ENCODE peak calls at places on chromosomes 7 and 10, in nine cellular contexts. J is neural progenitor cell; Q is ovary; E is CD8-positive, alpha-beta T cell; M is HepG2; P is CD8-positive, alpha-beta memory T cell; S is brain microvascular endothelial cell; O is tibial artery; V is upper lobe of left lung. Y is an unnamed sample. For H3K36me3, the result is how much of the 10 kb centered on the place peaks cover.

GRCh38 chr10:44391981-44392380 is 7.1 kb upstream of the CXCL12 start:
- DNase-seq in M (no peak), Q (no peak), V (no peak), S (no peak), P (no peak), O (no peak), J (no peak), E (no peak), Y (no peak)

GRCh38 chr7:98713411-98713810 is 96.3 kb downstream of the NPTX2 start:
- DNase-seq in O (no peak), M (no peak), E (no peak), S (no peak), P (no peak), Q (no peak), J (no peak), V (no peak), Y (no peak)

GRCh38 chr10:87752571-87752970 is 65.5 kb downstream of the ATAD1 start:
- DNase-seq in M (no peak), O (no peak), J (no peak), Q (no peak), P (no peak), E (no peak), S (no peak), V (no peak), Y (no peak)

GRCh38 chr7:103718482-103719415 is 270.7 kb downstream of the RELN start:
- DNase-seq in S (no peak), M (no peak), O (no peak), E (no peak), V (no peak), P (no peak), Q (no peak), J (no peak), Y (no peak)

GRCh38 chr10:101062231-101063161 is 707 bp downstream of the KAZALD1 start:
- DNase-seq in V (peak), S (no peak), J (peak), O (no peak), E (no peak), M (peak), P (peak), Q (peak), Y (peak)

GRCh38 chr7:142012825-142013506 is 17.3 kb downstream of the MGAM start:
- DNase-seq in S (peak), J (peak), O (no peak), M (no peak), V (no peak), E (no peak), Q (no peak), P (no peak), Y (no peak)

GRCh38 chr10:49619613-49620012 is 5.8 kb downstream of the CHAT start:
- DNase-seq in E (no peak), Q (no peak), S (no peak), M (no peak), P (no peak), O (no peak), J (peak), V (no peak), Y (no peak)

GRCh38 chr7:12814107-12814506 is 126.7 kb downstream of the ARL4A start:
- DNase-seq in Q (no peak), O (no peak), J (no peak), E (no peak), S (no peak), M (no peak), P (no peak), V (no peak), Y (no peak)

GRCh38 chr10:116521424-116522305 is 24.1 kb upstream of the PNLIP start:
- DNase-seq in J (peak), P (no peak), M (peak), E (no peak), S (peak), O (no peak), V (no peak), Q (no peak), Y (peak)

GRCh38 chr7:122965306-122965705 is 30.2 kb downstream of the TAS2R16 start:
- DNase-seq in E (no peak), Q (no peak), J (no peak), V (no peak), P (no peak), M (no peak), S (no peak), O (no peak), Y (no peak)

GRCh38 chr10:75613685-75614587 is 182.5 kb downstream of the LRMDA start:
- DNase-seq in Q (no peak), E (no peak), V (no peak), M (no peak), S (no peak), O (no peak), P (no peak), J (peak), Y (no peak)
- H3K4me3 ChIP-seq in Q (no peak), E (no peak), V (no peak), M (no peak), S (no peak), O (no peak), P (no peak), J (no peak), Y (no peak)

GRCh38 chr7:105610165-105610930 is 29.1 kb upstream of the EFCAB10 start:
- DNase-seq in M (no peak), O (no peak), P (no peak), Q (no peak), S (no peak), V (no peak), E (no peak), J (no peak), Y (no peak)

GRCh38 chr7:105612806-105613205 is 31.5 kb upstream of the EFCAB10 start:
- DNase-seq in E (no peak), S (no peak), J (no peak), O (no peak), V (no peak), P (no peak), Q (no peak), M (no peak), Y (no peak)

GRCh38 chr7:105614341-105614840 is 33.1 kb upstream of the EFCAB10 start:
- DNase-seq in V (no peak), E (no peak), O (no peak), S (no peak), P (no peak), Q (no peak), M (no peak), J (no peak), Y (no peak)

GRCh38 chr7:105613611-105614330 is 32.5 kb upstream of the EFCAB10 start:
- DNase-seq in P (no peak), O (no peak), E (no peak), V (no peak), S (no peak), Q (no peak), J (no peak), M (no peak), Y (no peak)

GRCh38 chr7:105611856-105612775 is 30.8 kb upstream of the EFCAB10 start:
- DNase-seq in S (peak), P (no peak), V (no peak), O (no peak), Q (no peak), E (no peak), M (no peak), J (no peak), Y (no peak)
- H3K27ac ChIP-seq in S (no peak), P (no peak), V (no peak), O (no peak), Q (no peak), E (no peak), M (no peak), J (no peak), Y (no peak)

DNA sequence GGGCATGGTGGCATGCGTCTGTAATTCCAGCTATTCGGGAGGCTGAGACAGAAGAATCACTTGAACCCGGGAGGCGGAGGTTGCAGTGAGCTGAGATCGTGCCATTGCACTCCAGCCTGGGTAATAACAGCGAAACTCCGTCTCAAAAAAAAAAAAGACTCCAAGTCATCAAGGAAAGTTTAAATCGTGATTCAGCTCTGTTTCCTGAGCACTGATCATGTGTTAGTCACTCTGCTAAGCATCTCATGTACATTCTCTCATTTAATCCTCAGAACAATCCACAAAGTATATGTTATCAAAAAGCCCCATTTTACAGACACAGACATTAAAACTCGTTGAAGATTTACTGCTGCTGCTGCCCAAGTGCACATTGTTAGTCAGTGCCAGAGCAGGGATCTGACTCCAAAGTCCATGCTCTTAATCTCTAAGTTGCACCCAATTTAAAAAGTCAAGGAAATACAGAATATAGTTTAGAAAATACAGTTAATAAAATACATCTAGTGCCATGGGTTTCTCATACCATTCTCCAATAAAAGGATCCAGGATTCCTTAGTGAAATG is 6.2 kb downstream of the PIK3AP1 start:
- DNase-seq in P (no peak), E (no peak), M (no peak), Q (no peak), V (no peak), S (no peak), O (no peak), J (no peak), Y (no peak)
- H3K36me3 ChIP-seq in P (under half), E (under half), M (under half), Q (under half), V (under half), S (under half), O (under half), J (under half), Y (under half)

GRCh38 chr10:92699193-92699517 is 9.4 kb downstream of the HHEX start:
- DNase-seq in P (no peak), O (no peak), J (no peak), S (no peak), M (no peak), E (no peak), V (no peak), Q (no peak), Y (no peak)
- H3K4me3 ChIP-seq in P (peak), O (peak), J (peak), S (peak), M (no peak), E (peak), V (peak), Q (peak), Y (peak)

DNA sequence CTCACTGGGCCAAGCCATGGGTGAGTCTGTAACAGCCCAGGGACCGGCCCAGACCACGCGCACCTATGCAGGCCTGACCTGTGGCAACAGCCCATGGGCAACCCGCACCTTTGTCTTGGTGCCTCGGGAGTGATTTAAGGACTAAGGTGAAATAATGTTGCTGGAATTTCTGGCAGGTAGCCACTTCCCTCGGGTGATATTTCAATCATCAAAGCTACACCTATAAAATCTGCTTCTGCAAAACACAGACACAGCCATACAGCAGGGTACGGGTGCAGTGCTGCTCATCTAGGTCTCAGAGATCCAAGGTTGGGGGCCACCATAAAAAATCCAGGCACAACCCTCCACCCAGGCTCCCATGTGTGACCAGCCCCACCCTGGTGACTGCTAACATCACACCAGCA is 44.4 kb downstream of the FGFR2 start:
- DNase-seq in P (no peak), O (no peak), Q (no peak), V (peak), M (no peak), S (no peak), E (no peak), J (no peak), Y (no peak)
- H3K27ac ChIP-seq in P (no peak), O (no peak), Q (no peak), V (peak), M (no peak), S (no peak), E (no peak), J (peak), Y (no peak)

DNA sequence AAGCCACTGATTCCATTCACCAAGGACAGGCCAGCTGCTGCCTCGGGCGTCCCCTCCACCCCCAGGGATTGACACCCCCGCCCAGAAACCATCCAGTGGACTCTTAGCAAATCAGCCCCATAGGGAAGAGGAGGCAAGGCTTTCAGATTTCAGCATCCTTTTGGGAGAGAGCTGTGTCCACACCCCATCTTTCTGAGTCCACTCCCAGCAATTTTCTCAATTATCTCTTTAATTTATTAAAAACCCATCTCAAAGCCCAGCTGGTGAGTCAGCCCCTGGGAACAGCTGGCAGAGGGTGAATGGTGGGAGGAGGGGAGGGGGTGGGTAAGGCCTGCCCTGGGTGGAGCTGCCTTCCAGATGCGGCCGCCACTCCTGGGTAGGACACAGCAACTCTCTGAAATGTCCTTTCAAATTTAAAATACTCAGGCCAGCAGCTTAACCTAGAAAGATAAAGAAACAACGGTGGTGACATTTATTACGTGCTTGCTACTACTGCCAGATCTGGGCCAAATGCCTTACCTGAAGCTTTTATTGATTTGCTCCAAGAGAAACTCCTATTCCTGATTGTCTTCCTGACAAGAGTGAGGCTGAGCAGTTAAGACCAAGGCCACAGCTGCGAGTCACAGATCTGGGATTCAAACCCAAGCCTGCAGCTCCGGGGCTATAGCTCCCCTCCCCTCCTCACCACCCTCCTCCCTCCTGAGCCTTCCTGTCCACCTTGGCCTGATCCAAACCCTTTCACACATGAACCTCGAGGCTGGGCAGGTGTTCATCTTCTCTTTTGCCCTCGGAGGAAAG is 120.4 kb downstream of the RGS10 start:
- DNase-seq in V (no peak), S (no peak), P (no peak), O (no peak), J (no peak), Q (peak), M (no peak), E (no peak), Y (no peak)
- H3K36me3 ChIP-seq in V (under half), S (under half), P (under half), O (under half), J (under half), Q (under half), M (under half), E (under half), Y (under half)

DNA sequence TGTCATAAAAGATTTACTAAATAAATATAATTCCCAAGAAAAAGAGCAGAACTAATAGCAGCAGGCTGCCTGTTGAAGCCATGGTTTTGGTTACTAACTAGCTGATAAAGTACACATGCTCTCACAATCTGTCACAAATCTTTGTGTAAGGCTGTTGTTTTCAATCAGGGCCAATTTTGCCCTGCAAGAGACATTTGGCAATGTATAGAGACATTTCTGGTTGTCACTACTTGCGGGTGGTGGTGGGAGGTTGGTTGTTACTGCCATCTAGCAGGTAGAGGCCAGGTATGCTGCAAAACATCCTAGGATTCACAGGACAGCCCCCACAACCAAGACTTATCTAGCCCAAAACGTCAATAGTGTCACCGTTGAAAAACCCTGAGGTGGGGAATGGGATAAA is 233.5 kb upstream of the CACNA2D1 start:
- DNase-seq in Q (no peak), P (no peak), M (no peak), J (no peak), O (no peak), V (no peak), S (no peak), E (no peak), Y (no peak)
- H3K4me3 ChIP-seq in Q (no peak), P (no peak), M (no peak), J (no peak), O (no peak), V (no peak), S (no peak), E (no peak), Y (no peak)

Y was measured in CD4-positive, alpha-beta memory T cell.